ENCODE peak calls at places on chromosomes 6 and 20, in six cellular contexts. X is neural crest cell, B is H7, J is NCI-H1048, L is right cardiac atrium, S is endothelial cell. R is an unnamed sample.

GRCh38 chr20:41425180-41425884 is 58.7 kb upstream of the EMILIN3 start:
- DNase-seq in L (peak; percentile 69), B (no peak), J (no peak), X (no peak), S (no peak), R (no peak)

GRCh38 chr6:41655706-41656668 is 17.7 kb downstream of the MDFI start:
- DNase-seq in S (peak; percentile 50), X (no peak), J (no peak), B (peak; percentile 67), L (peak; percentile 60), R (no peak)

GRCh38 chr6:153215242-153215641 is 84.2 kb upstream of the RGS17 start:
- DNase-seq in X (no peak), B (no peak), J (no peak), S (no peak), L (no peak), R (no peak)

GRCh38 chr6:3861424-3861823 is 12.3 kb downstream of the FAM50B start:
- DNase-seq in B (no peak), X (no peak), J (no peak), S (no peak), L (no peak), R (no peak)

GRCh38 chr20:16206817-16207216 is 366.4 kb downstream of the KIF16B start:
- DNase-seq in S (no peak), X (no peak), L (no peak), J (no peak), B (no peak), R (no peak)

GRCh38 chr6:75643173-75643572 is 41.5 kb downstream of the SENP6 start:
- DNase-seq in X (no peak), B (no peak), J (no peak), L (no peak), S (no peak), R (peak; percentile 13)

GRCh38 chr20:38726849-38727601 is 2.7 kb downstream of the SLC32A1 start:
- DNase-seq in B (peak; percentile 97), X (peak; percentile 83), S (peak; percentile 94), J (no peak), L (no peak), R (no peak)

GRCh38 chr20:3042621-3043020 is 801 bp upstream of the GNRH2 start:
- DNase-seq in S (no peak), L (peak; percentile 92), X (no peak), J (no peak), B (no peak), R (no peak)

GRCh38 chr6:90885611-90886056 is 298.8 kb upstream of the MAP3K7 start:
- DNase-seq in L (no peak), X (no peak), B (no peak), S (no peak), J (no peak), R (peak; percentile 26)

GRCh38 chr6:73528897-73529296 is 8.1 kb upstream of the EEF1A1 start:
- DNase-seq in X (no peak), L (no peak), J (no peak), S (no peak), B (no peak), R (no peak)

GRCh38 chr20:57586370-57586793 is 25.5 kb downstream of the PCK1 start:
- DNase-seq in J (no peak), L (no peak), B (no peak), S (no peak), X (no peak), R (no peak)

R was measured in astrocyte of the cerebellum.